ENCODE peak calls at places on chromosome 10, in five cellular contexts. X is Peyer's patch, U is testis, W is uterus, P is GM12891. O is an unnamed sample.

GRCh38 chr10:19651549-19651948 is 164.7 kb upstream of the PLXDC2 start:
- DNase-seq in W (no peak), X (no peak), P (no peak), U (no peak), O (no peak)

GRCh38 chr10:115171392-115171960 is 78.3 kb downstream of the ATRNL1 start:
- DNase-seq in U (no peak), W (no peak), P (no peak), X (no peak), O (peak; percentile 19)

GRCh38 chr10:12419279-12419847 is 70.0 kb downstream of the CAMK1D start:
- DNase-seq in U (no peak), X (peak; percentile 10), P (no peak), W (peak; percentile 82), O (no peak)

GRCh38 chr10:86349940-86350630 is 16.5 kb downstream of the GRID1 start:
- DNase-seq in W (no peak), X (no peak), P (no peak), U (no peak), O (no peak)

GRCh38 chr10:82377608-82378007 is 502.6 kb downstream of the NRG3 start:
- DNase-seq in P (no peak), W (no peak), U (peak; percentile 35), X (no peak), O (no peak)

GRCh38 chr10:125448596-125448995 is 234.4 kb downstream of the TEX36 start:
- DNase-seq in X (no peak), W (no peak), U (peak; percentile 23), P (no peak), O (peak; percentile 51)

GRCh38 chr10:120460191-120460590 is 3.2 kb downstream of the PLPP4 start:
- DNase-seq in W (no peak), X (no peak), U (no peak), P (no peak), O (peak; percentile 12)

GRCh38 chr10:69272620-69273019 is 5.7 kb upstream of the HK1 start:
- DNase-seq in U (no peak), X (no peak), P (no peak), W (no peak), O (no peak)

GRCh38 chr10:62597226-62597625 is 207.3 kb upstream of the ADO start:
- DNase-seq in X (no peak), W (no peak), U (no peak), P (no peak), O (no peak)

GRCh38 chr10:683448-684071 is 5.9 kb downstream of the DIP2C start:
- DNase-seq in U (no peak), W (peak; percentile 83), X (no peak), P (no peak), O (no peak)
- TF ChIP-seq POLR2A in U (no peak), W (no peak), X (no peak), P (no peak), O (no peak)

DNA sequence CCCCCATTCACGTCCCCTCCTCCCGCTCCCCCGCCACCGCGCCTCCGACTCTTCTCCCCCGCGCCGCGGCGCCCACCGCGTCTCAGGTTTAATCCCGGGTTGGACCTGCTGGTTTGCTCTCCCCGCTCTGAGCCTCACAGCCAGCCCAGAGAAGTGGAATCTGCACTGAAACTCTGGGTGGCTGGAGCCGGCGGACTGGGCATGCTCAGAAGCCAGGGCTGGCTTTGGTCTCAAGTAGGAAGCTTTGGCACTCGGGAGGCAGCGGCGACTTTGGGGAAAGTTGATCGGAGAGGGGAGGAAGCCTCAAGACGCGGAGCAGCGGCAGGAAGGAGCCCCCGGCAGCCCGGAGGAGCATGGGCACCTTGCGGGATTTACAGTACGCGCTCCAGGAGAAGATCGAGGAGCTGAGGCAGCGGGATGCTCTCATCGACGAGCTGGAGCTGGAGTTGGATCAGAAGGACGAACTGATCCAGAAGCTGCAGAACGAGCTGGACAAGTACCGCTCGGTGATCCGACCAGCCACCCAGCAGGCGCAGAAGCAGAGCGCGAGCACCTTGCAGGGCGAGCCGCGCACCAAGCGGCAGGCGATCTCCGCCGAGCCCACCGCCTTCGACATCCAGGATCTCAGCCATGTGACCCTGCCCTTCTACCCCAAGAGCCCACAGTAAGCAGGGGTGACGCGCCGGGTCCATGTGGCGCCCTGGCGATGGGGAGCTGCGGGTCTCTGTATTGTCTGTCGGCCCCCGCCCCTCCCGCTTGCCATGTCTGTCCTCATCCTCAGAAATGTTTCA is at the start of gene PRKG1:
- DNase-seq in U (peak; percentile 81), X (peak; percentile 70), W (peak; percentile 81), P (peak; percentile 12), O (no peak)
- TF ChIP-seq POLR2A in U (no peak), X (no peak), W (peak; percentile 47), P (no peak), O (no peak)

DNA sequence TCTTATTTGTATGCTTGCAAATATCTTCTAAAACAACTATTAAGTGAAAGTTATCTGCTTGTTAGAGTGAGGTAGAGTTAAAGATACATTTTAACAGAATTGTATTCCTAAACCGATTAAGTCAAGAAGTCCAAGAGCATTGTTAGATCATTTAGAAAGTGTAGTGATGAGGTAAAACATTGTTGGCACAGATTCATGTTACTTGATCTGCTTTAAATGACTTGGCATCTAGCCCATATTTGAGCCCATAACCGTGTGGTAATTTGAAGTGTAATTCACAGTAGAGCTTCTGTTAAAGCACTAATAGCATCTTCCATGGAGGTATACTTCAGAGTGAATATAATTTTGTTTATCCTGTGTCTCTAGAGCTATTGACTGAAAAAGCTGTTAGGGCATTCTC is 62.1 kb downstream of the PTEN start:
- DNase-seq in P (no peak), X (no peak), W (no peak), U (no peak), O (no peak)
- TF ChIP-seq POLR2A in P (no peak), X (no peak), W (no peak), U (no peak), O (no peak)

GRCh38 chr10:110008518-110009339 is 945 bp downstream of the ADD3 start:
- DNase-seq in X (peak; percentile 54), W (peak; percentile 36), P (no peak), U (peak; percentile 53), O (peak; percentile 75)

GRCh38 chr10:110007701-110008517 is at the start of gene ADD3:
- DNase-seq in W (peak; percentile 97), P (peak; percentile 86), X (peak; percentile 94), U (peak; percentile 98), O (peak; percentile 95)

GRCh38 chr10:110006358-110007170 is 1.2 kb upstream of the ADD3 start:
- DNase-seq in W (peak; percentile 68), X (peak; percentile 68), U (peak; percentile 65), P (no peak), O (peak; percentile 48)

GRCh38 chr10:110005716-110006115 is 2.1 kb upstream of the ADD3 start:
- DNase-seq in U (peak; percentile 60), P (no peak), X (peak; percentile 63), W (peak; percentile 36), O (no peak)

GRCh38 chr10:110007171-110007700 is 548 bp upstream of the ADD3 start:
- DNase-seq in U (peak; percentile 71), P (peak; percentile 35), X (peak; percentile 80), W (no peak), O (no peak)
- TF ChIP-seq POLR2A in U (no peak), P (no peak), X (no peak), W (peak; percentile 44), O (no peak)

GRCh38 chr10:97713351-97713827 is at the start of gene MARVELD1:
- DNase-seq in P (peak; percentile 45), W (peak; percentile 92), X (peak; percentile 70), U (peak; percentile 68), O (no peak)

GRCh38 chr10:97714401-97715258 is 1.1 kb downstream of the MARVELD1 start:
- DNase-seq in P (peak; percentile 58), U (peak; percentile 80), X (peak; percentile 81), W (peak; percentile 82), O (peak; percentile 50)

GRCh38 chr10:97711640-97712267 is 1.8 kb upstream of the MARVELD1 start:
- DNase-seq in W (no peak), P (no peak), X (no peak), U (no peak), O (no peak)

GRCh38 chr10:97715259-97715874 is 1.8 kb downstream of the MARVELD1 start:
- DNase-seq in U (no peak), P (no peak), X (peak; percentile 21), W (no peak), O (no peak)

DNA sequence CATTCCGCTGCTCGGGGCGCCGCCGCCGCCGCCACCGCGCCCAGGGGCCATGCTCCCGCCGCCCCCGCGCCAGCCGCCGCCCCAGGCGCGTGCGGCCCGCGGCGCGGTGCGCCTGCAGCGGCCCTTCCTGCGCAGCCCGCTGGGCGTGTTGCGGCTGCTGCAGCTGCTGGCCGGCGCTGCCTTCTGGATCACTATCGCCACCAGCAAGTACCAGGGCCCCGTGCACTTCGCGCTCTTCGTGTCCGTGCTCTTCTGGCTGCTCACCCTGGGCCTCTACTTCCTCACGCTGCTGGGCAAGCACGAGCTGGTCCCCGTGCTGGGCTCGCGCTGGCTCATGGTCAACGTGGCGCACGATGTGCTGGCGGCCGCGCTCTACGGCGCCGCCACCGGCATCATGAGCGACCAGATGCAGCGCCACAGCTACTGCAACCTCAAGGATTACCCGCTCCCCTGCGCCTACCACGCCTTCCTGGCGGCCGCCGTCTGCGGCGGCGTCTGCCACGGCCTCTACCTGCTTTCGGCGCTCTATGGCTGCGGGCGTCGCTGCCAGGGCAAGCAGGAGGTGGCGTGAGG is 384 bp downstream of the MARVELD1 start:
- DNase-seq in U (peak; percentile 83), P (peak; percentile 81), X (peak; percentile 84), W (peak; percentile 72), O (peak; percentile 85)
- TF ChIP-seq POLR2A in U (no peak), P (peak; percentile 20), X (peak; percentile 66), W (peak; percentile 35), O (peak; percentile 44)

GRCh38 chr10:14604181-14605142 is 170.2 kb downstream of the FAM107B start:
- DNase-seq in W (peak; percentile 81), X (peak; percentile 90), P (peak; percentile 44), U (peak; percentile 87), O (peak; percentile 76)

GRCh38 chr10:14603539-14604102 is 171.1 kb downstream of the FAM107B start:
- DNase-seq in W (no peak), P (peak; percentile 16), U (no peak), X (peak; percentile 55), O (no peak)

GRCh38 chr10:14602807-14603538 is 171.7 kb downstream of the FAM107B start:
- DNase-seq in W (no peak), U (no peak), P (no peak), X (no peak), O (no peak)

GRCh38 chr10:14606633-14607032 is 168.1 kb downstream of the FAM107B start:
- DNase-seq in U (no peak), P (no peak), X (no peak), W (no peak), O (no peak)

DNA sequence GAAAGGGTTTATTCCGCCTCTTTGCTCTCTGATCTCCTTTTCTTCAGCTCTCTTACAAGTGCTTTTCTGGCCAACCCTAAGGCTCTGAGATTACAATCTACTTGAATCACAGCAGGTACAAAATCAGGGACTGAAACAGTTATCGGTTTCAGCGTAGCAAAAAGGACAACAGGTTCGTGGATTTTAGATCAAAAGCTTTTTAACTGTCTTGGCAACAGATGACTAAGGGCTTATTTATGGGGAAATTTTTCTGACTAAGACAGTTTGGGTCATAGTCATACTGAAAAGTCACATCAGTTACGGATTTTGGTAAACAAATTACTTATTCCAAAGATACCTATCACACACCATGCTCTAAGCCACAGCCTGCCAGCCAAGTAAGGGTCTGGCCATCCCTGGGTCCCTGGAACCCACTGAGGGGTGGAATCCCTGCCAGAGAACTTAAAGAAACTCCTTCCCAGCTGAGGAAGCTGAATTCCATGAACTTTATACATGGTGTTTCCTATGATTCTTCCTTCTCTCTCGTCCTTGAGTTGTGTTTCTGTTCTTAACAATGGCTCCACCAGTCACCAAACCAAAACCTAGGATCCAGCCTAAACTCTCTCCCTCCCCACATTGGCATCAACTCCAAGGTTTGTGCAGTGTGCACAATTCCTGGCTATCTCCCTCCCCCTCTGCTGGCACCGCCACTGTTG is 169.3 kb downstream of the FAM107B start:
- DNase-seq in U (no peak), X (no peak), W (no peak), P (no peak), O (no peak)
- TF ChIP-seq POLR2A in U (no peak), X (no peak), W (no peak), P (peak; percentile 51), O (no peak)